ENCODE peak calls at places on chromosome 15, in ten cellular contexts. Y, S, D, T, P, B, U, O, R and C are unnamed samples.

GRCh38 chr15:71137138-71137518 is 21.9 kb downstream of the THSD4 start:
- DNase-seq in Y (no peak), O (no peak), U (no peak), D (no peak), T (no peak), S (no peak), R (peak), B (no peak), P (no peak), C (no peak)

GRCh38 chr15:80476036-80476435 is 71.9 kb downstream of the ARNT2 start:
- DNase-seq in O (no peak), T (no peak), P (peak), Y (no peak), S (no peak), D (no peak), B (no peak), R (no peak), U (no peak), C (no peak)

GRCh38 chr15:64029633-64030032 is 16.7 kb downstream of the DAPK2 start:
- DNase-seq in P (no peak), D (no peak), B (no peak), S (no peak), U (no peak), Y (no peak), T (no peak), O (no peak), R (no peak), C (no peak)

GRCh38 chr15:101159096-101159935 is 92.5 kb downstream of the CHSY1 start:
- DNase-seq in O (no peak), B (no peak), Y (no peak), T (no peak), P (no peak), U (no peak), R (no peak), S (no peak), D (no peak), C (no peak)

GRCh38 chr15:59268199-59268979 is 61.7 kb downstream of the LDHAL6B start:
- DNase-seq in R (no peak), O (no peak), U (peak), P (peak), Y (no peak), D (peak), S (no peak), T (no peak), B (no peak), C (no peak)

GRCh38 chr15:42059661-42060476 is 34.5 kb downstream of the PLA2G4D start:
- DNase-seq in T (peak), S (peak), P (peak), U (peak), Y (peak), R (peak), O (no peak), D (peak), B (peak), C (peak)

GRCh38 chr15:39628821-39629220 is 47.9 kb downstream of the THBS1 start:
- DNase-seq in U (no peak), B (no peak), P (no peak), S (no peak), D (peak), Y (no peak), O (no peak), R (no peak), T (no peak), C (no peak)

GRCh38 chr15:88400591-88400990 is 66.6 kb downstream of the MRPL46 start:
- DNase-seq in U (no peak), B (no peak), O (no peak), S (no peak), Y (no peak), D (no peak), P (no peak), T (no peak), R (no peak), C (no peak)

GRCh38 chr15:41778503-41778902 is 4.2 kb downstream of the MAPKBP1 start:
- DNase-seq in S (no peak), U (no peak), T (no peak), D (no peak), R (no peak), O (no peak), P (no peak), Y (no peak), B (no peak), C (no peak)

GRCh38 chr15:77144492-77145070 is 73.7 kb upstream of the TSPAN3 start:
- DNase-seq in P (peak), R (no peak), Y (no peak), B (no peak), D (peak), T (no peak), U (peak), O (no peak), S (no peak), C (no peak)

GRCh38 chr15:31366169-31366734 is 39.6 kb downstream of the KLF13 start:
- DNase-seq in P (peak), T (no peak), U (peak), Y (no peak), B (peak), D (peak), O (no peak), R (peak), S (no peak), C (no peak)

GRCh38 chr15:69480932-69481331 is 28.3 kb downstream of the RPLP1 start:
- DNase-seq in O (no peak), U (no peak), Y (no peak), S (no peak), T (no peak), D (no peak), P (no peak), B (no peak), R (no peak), C (no peak)

GRCh38 chr15:55289011-55289572 is 521 bp downstream of the RAB27A start:
- DNase-seq in Y (no peak), O (peak), S (peak), T (peak), U (no peak), B (peak), D (peak), P (peak), R (peak), C (no peak)

GRCh38 chr15:98881526-98882517 is 125.8 kb downstream of the PGPEP1L start:
- DNase-seq in B (no peak), U (peak), D (peak), O (no peak), T (no peak), Y (no peak), P (peak), R (no peak), S (peak), C (no peak)

GRCh38 chr15:63611217-63611616 is 14.0 kb downstream of the FBXL22 start:
- DNase-seq in O (no peak), P (no peak), Y (no peak), T (no peak), B (no peak), D (no peak), S (no peak), R (no peak), U (no peak), C (no peak)

GRCh38 chr15:58517252-58517681 is 85.5 kb downstream of the LIPC start:
- DNase-seq in O (no peak), B (no peak), R (no peak), D (no peak), T (no peak), P (no peak), S (peak), U (no peak), Y (no peak), C (no peak)

GRCh38 chr15:79957741-79958140 is 13.3 kb downstream of the BCL2A1 start:
- DNase-seq in B (no peak), U (no peak), Y (no peak), O (no peak), P (peak), S (no peak), D (peak), T (no peak), R (no peak), C (no peak)

GRCh38 chr15:35305906-35306305 is 220.8 kb upstream of the NANOGP8 start:
- DNase-seq in Y (no peak), D (peak), B (no peak), R (no peak), O (no peak), S (no peak), U (peak), P (peak), T (no peak), C (no peak)

GRCh38 chr15:96343529-96344072 is 13.1 kb downstream of the NR2F2 start:
- DNase-seq in U (no peak), D (no peak), S (no peak), P (no peak), Y (peak), T (no peak), O (no peak), R (no peak), B (no peak), C (no peak)

GRCh38 chr15:68401496-68402431 is 30.2 kb downstream of the ITGA11 start:
- DNase-seq in S (no peak), O (no peak), D (no peak), R (no peak), P (no peak), B (no peak), Y (peak), U (no peak), T (no peak), C (peak)

DNA sequence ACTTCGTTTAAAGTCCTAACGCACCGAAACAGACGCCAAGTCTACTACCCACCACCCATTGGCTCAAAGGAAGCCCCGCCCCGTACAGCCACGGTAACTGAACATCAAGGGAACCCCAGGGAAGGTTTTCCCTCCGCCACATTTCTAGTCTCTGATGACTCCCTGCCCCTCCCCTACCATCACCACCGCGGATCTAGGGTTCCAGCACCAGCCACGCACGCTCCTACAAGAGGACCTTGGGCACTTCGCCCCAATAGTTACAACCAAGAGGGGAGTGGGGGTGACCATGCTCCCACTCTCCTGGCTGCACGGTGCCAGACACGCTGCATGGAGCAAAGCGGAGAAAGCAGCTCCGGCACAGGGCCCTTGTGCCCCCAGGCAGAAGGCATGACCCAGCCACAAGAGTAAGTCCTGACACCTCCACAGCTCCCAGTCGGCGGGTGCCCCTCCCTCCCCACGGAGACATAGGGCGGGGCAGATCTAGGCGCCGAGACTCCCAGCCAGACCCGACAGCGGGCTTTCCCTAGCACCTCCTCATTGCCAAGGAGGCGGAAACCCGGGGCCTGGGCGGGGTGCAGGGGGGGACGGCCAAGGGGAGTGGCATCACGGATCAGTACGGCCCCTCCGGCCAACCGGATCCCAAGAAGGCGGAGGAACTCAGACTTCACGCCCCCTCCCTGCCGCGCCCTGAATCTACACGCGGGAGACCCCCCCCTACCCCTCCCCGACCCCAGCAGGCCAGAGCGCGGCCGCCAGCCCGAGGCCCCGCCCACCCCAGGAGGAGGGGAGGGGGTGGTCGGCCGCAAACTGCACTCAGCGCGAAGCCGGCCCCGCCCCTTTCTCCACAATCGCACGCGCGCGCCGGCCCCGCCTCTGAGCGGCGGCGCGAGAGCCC is 936 bp downstream of the SIN3A start:
- DNase-seq in T (peak), S (peak), O (peak), B (peak), D (peak), Y (peak), U (peak), R (peak), P (peak), C (peak)
- TF ChIP-seq CTCF in T (no peak), S (no peak), O (peak), B (no peak), D (no peak), Y (no peak), U (peak), R (no peak), P (no peak), C (no peak)

GRCh38 chr15:65528461-65529060 is 1.7 kb upstream of the HACD3 start:
- DNase-seq in T (no peak), S (no peak), R (no peak), B (no peak), D (no peak), P (no peak), Y (no peak), O (no peak), U (no peak), C (no peak)
- TF ChIP-seq CTCF in T (no peak), S (no peak), R (no peak), B (no peak), D (no peak), P (no peak), Y (peak), O (no peak), U (no peak), C (no peak)

DNA sequence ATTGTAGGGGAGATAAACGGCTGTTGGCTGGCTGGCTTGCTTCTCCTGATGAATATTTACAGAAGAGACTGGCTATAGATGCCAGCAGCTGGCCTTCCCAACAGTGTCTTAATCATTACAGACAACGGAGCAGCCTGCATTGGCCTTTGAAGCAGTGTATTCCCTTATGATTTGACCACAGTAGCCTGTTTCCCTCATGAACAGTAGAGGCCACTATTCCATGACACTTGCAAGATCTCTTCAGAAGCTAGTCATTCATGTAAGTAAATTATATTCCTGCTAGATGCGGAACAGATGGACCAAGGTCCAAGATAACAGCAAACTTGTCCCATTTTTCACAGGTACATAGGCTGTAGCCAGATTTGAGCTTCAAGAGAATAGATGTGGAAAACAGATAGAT is 47.3 kb downstream of the TMCO5A start:
- DNase-seq in U (peak), D (peak), S (peak), Y (no peak), O (no peak), R (no peak), P (peak), B (no peak), T (no peak), C (no peak)
- TF ChIP-seq CTCF in U (peak), D (peak), S (peak), Y (peak), O (no peak), R (no peak), P (peak), B (no peak), T (no peak), C (no peak)

GRCh38 chr15:60674704-60675405 is 195.9 kb upstream of the ICE2 start:
- DNase-seq in P (peak), B (no peak), D (peak), U (peak), T (no peak), R (no peak), Y (no peak), O (no peak), S (no peak), C (no peak)

GRCh38 chr15:60669351-60669750 is 190.4 kb upstream of the ICE2 start:
- DNase-seq in S (no peak), T (no peak), D (no peak), R (no peak), O (no peak), P (no peak), B (no peak), U (no peak), Y (no peak), C (no peak)

GRCh38 chr15:60673918-60674558 is 195.1 kb upstream of the ICE2 start:
- DNase-seq in Y (no peak), P (peak), D (peak), T (peak), U (peak), O (no peak), B (peak), R (peak), S (no peak), C (no peak)

GRCh38 chr15:60673156-60673555 is 194.2 kb upstream of the ICE2 start:
- DNase-seq in D (no peak), U (no peak), O (no peak), T (no peak), P (no peak), S (no peak), R (no peak), B (no peak), Y (no peak), C (no peak)

DNA sequence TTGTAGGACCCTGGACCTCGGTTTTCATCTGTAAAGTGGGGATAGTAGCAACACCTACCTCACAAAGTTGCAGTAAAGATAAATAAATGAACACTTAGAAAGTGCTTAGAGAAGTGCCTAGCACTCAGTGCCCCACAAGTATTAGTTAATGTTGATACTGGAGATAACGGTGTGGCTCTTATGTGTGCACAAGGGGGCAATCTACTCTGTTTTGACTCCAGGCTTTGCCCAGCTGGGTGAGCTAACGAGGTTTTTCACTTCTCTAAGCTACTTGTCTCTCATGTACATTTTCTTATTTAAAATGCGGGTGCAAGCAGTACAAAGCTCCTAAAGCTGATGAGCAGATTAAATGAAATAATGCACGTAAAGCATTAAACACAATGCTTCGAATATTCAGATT is 193.5 kb upstream of the ICE2 start:
- DNase-seq in O (no peak), Y (no peak), P (no peak), R (no peak), S (no peak), D (no peak), T (no peak), B (no peak), U (no peak), C (no peak)
- TF ChIP-seq CTCF in O (no peak), Y (peak), P (no peak), R (no peak), S (no peak), D (no peak), T (no peak), B (no peak), U (no peak), C (no peak)

GRCh38 chr15:28990390-28990789 is 104.6 kb downstream of the APBA2 start:
- DNase-seq in B (no peak), U (no peak), T (no peak), P (no peak), R (no peak), D (no peak), O (no peak), Y (no peak), S (no peak), C (no peak)

GRCh38 chr15:28991236-28992171 is 105.7 kb downstream of the APBA2 start:
- DNase-seq in B (no peak), P (no peak), S (peak), O (no peak), D (no peak), T (no peak), U (no peak), Y (no peak), R (no peak), C (no peak)

GRCh38 chr15:28989896-28990295 is 104.1 kb downstream of the APBA2 start:
- DNase-seq in U (no peak), P (no peak), B (no peak), D (no peak), R (no peak), O (no peak), T (no peak), S (no peak), Y (no peak), C (no peak)

GRCh38 chr15:28987337-28987736 is 101.6 kb downstream of the APBA2 start:
- DNase-seq in S (no peak), U (no peak), O (no peak), T (no peak), P (no peak), B (no peak), Y (no peak), D (no peak), R (no peak), C (no peak)

GRCh38 chr15:28989239-28989830 is 103.6 kb downstream of the APBA2 start:
- DNase-seq in O (no peak), D (no peak), B (no peak), R (no peak), Y (no peak), S (peak), T (no peak), U (no peak), P (no peak), C (no peak)
- TF ChIP-seq CTCF in O (no peak), D (peak), B (no peak), R (no peak), Y (no peak), S (no peak), T (no peak), U (peak), P (no peak), C (no peak)

GRCh38 chr15:46280753-46281521 is 646.1 kb downstream of the SQOR start:
- DNase-seq in R (no peak), Y (no peak), D (no peak), S (peak), O (no peak), T (no peak), U (peak), B (no peak), P (no peak), C (no peak)
- TF ChIP-seq CTCF in R (no peak), Y (peak), D (peak), S (no peak), O (no peak), T (no peak), U (peak), B (no peak), P (no peak), C (no peak)